ENCODE peak calls at places on chromosomes 12 and 14, in nine cellular contexts. One of them, this sample, is unnamed.

GRCh38 chr12:130041983-130042812 is 120.1 kb upstream of the FZD10 start:
- DNase-seq in neural progenitor cell: peak; percentile 82
- DNase-seq in stimulated activated CD4-positive, alpha-beta T cell treated with anti-CD3 and anti-CD28 coated beads, Interleukin-1b, Interleukin-23, amount 100 ng/mL, for 24 hours: no peak
- DNase-seq in aorta: peak; percentile 83
- DNase-seq in PC-3: no peak
- DNase-seq in cardiac muscle cell: no peak
- DNase-seq in CD4-positive, alpha-beta memory T cell: no peak
- DNase-seq in CD8-positive, alpha-beta memory T cell: no peak
- DNase-seq in stromal cell of bone marrow: no peak
- DNase-seq in this sample: no peak

GRCh38 chr12:56013482-56013881 is 7.4 kb upstream of the IKZF4 start:
- DNase-seq in neural progenitor cell: no peak
- DNase-seq in stimulated activated CD4-positive, alpha-beta T cell treated with anti-CD3 and anti-CD28 coated beads, Interleukin-1b, Interleukin-23, amount 100 ng/mL, for 24 hours: no peak
- DNase-seq in aorta: no peak
- DNase-seq in PC-3: no peak
- DNase-seq in cardiac muscle cell: no peak
- DNase-seq in CD4-positive, alpha-beta memory T cell: no peak
- DNase-seq in CD8-positive, alpha-beta memory T cell: no peak
- DNase-seq in stromal cell of bone marrow: no peak
- DNase-seq in this sample: no peak

GRCh38 chr14:97442363-97442762 is 645.2 kb downstream of the VRK1 start:
- DNase-seq in neural progenitor cell: no peak
- DNase-seq in stimulated activated CD4-positive, alpha-beta T cell treated with anti-CD3 and anti-CD28 coated beads, Interleukin-1b, Interleukin-23, amount 100 ng/mL, for 24 hours: no peak
- DNase-seq in aorta: no peak
- DNase-seq in PC-3: no peak
- DNase-seq in cardiac muscle cell: no peak
- DNase-seq in CD4-positive, alpha-beta memory T cell: no peak
- DNase-seq in CD8-positive, alpha-beta memory T cell: no peak
- DNase-seq in stromal cell of bone marrow: no peak
- DNase-seq in this sample: no peak

GRCh38 chr12:12608557-12608957 is 3.1 kb upstream of the CREBL2 start:
- DNase-seq in neural progenitor cell: no peak
- DNase-seq in stimulated activated CD4-positive, alpha-beta T cell treated with anti-CD3 and anti-CD28 coated beads, Interleukin-1b, Interleukin-23, amount 100 ng/mL, for 24 hours: no peak
- DNase-seq in aorta: no peak
- DNase-seq in PC-3: peak; percentile 45
- DNase-seq in cardiac muscle cell: peak; percentile 25
- DNase-seq in CD4-positive, alpha-beta memory T cell: no peak
- DNase-seq in CD8-positive, alpha-beta memory T cell: no peak
- DNase-seq in stromal cell of bone marrow: no peak
- DNase-seq in this sample: no peak

GRCh38 chr12:87150969-87151662 is 878.1 kb downstream of the C12orf50 start:
- DNase-seq in neural progenitor cell: peak; percentile 3
- DNase-seq in stimulated activated CD4-positive, alpha-beta T cell treated with anti-CD3 and anti-CD28 coated beads, Interleukin-1b, Interleukin-23, amount 100 ng/mL, for 24 hours: no peak
- DNase-seq in aorta: no peak
- DNase-seq in PC-3: peak; percentile 56
- DNase-seq in cardiac muscle cell: no peak
- DNase-seq in CD4-positive, alpha-beta memory T cell: no peak
- DNase-seq in CD8-positive, alpha-beta memory T cell: no peak
- DNase-seq in stromal cell of bone marrow: no peak
- DNase-seq in this sample: peak; percentile 59

GRCh38 chr12:26198742-26199141 is 3.4 kb downstream of the SSPN start:
- DNase-seq in neural progenitor cell: no peak
- DNase-seq in stimulated activated CD4-positive, alpha-beta T cell treated with anti-CD3 and anti-CD28 coated beads, Interleukin-1b, Interleukin-23, amount 100 ng/mL, for 24 hours: no peak
- DNase-seq in aorta: peak; percentile 81
- DNase-seq in PC-3: peak; percentile 78
- DNase-seq in cardiac muscle cell: peak; percentile 51
- DNase-seq in CD4-positive, alpha-beta memory T cell: no peak
- DNase-seq in CD8-positive, alpha-beta memory T cell: no peak
- DNase-seq in stromal cell of bone marrow: peak; percentile 69
- DNase-seq in this sample: peak; percentile 48

GRCh38 chr12:121010860-121011259 is 5.4 kb downstream of the C12orf43 start:
- DNase-seq in neural progenitor cell: no peak
- DNase-seq in stimulated activated CD4-positive, alpha-beta T cell treated with anti-CD3 and anti-CD28 coated beads, Interleukin-1b, Interleukin-23, amount 100 ng/mL, for 24 hours: no peak
- DNase-seq in aorta: no peak
- DNase-seq in PC-3: no peak
- DNase-seq in cardiac muscle cell: no peak
- DNase-seq in CD4-positive, alpha-beta memory T cell: no peak
- DNase-seq in CD8-positive, alpha-beta memory T cell: no peak
- DNase-seq in stromal cell of bone marrow: no peak
- DNase-seq in this sample: no peak

GRCh38 chr14:51201890-51202289 is 38.2 kb upstream of the TMX1 start:
- DNase-seq in neural progenitor cell: no peak
- DNase-seq in stimulated activated CD4-positive, alpha-beta T cell treated with anti-CD3 and anti-CD28 coated beads, Interleukin-1b, Interleukin-23, amount 100 ng/mL, for 24 hours: no peak
- DNase-seq in aorta: no peak
- DNase-seq in PC-3: no peak
- DNase-seq in cardiac muscle cell: no peak
- DNase-seq in CD4-positive, alpha-beta memory T cell: no peak
- DNase-seq in CD8-positive, alpha-beta memory T cell: no peak
- DNase-seq in stromal cell of bone marrow: no peak
- DNase-seq in this sample: no peak

GRCh38 chr12:5230151-5230550 is 186.5 kb downstream of the KCNA5 start:
- DNase-seq in neural progenitor cell: no peak
- DNase-seq in stimulated activated CD4-positive, alpha-beta T cell treated with anti-CD3 and anti-CD28 coated beads, Interleukin-1b, Interleukin-23, amount 100 ng/mL, for 24 hours: no peak
- DNase-seq in aorta: no peak
- DNase-seq in PC-3: no peak
- DNase-seq in cardiac muscle cell: no peak
- DNase-seq in CD4-positive, alpha-beta memory T cell: no peak
- DNase-seq in CD8-positive, alpha-beta memory T cell: no peak
- DNase-seq in stromal cell of bone marrow: peak; percentile 43
- DNase-seq in this sample: no peak

GRCh38 chr12:125218952-125219351 is 153.7 kb downstream of the AACS start:
- DNase-seq in neural progenitor cell: no peak
- DNase-seq in stimulated activated CD4-positive, alpha-beta T cell treated with anti-CD3 and anti-CD28 coated beads, Interleukin-1b, Interleukin-23, amount 100 ng/mL, for 24 hours: no peak
- DNase-seq in aorta: no peak
- DNase-seq in PC-3: no peak
- DNase-seq in cardiac muscle cell: no peak
- DNase-seq in CD4-positive, alpha-beta memory T cell: no peak
- DNase-seq in CD8-positive, alpha-beta memory T cell: no peak
- DNase-seq in stromal cell of bone marrow: no peak
- DNase-seq in this sample: peak; percentile 9

GRCh38 chr12:110498984-110499706 is 2.8 kb downstream of the VPS29 start:
- DNase-seq in neural progenitor cell: no peak
- DNase-seq in stimulated activated CD4-positive, alpha-beta T cell treated with anti-CD3 and anti-CD28 coated beads, Interleukin-1b, Interleukin-23, amount 100 ng/mL, for 24 hours: no peak
- DNase-seq in aorta: no peak
- DNase-seq in PC-3: peak; percentile 36
- DNase-seq in cardiac muscle cell: peak; percentile 37
- DNase-seq in CD4-positive, alpha-beta memory T cell: no peak
- DNase-seq in CD8-positive, alpha-beta memory T cell: no peak
- DNase-seq in stromal cell of bone marrow: peak; percentile 27
- DNase-seq in this sample: peak; percentile 74

GRCh38 chr12:65074932-65075331 is 46.2 kb downstream of the WIF1 start:
- DNase-seq in neural progenitor cell: no peak
- DNase-seq in stimulated activated CD4-positive, alpha-beta T cell treated with anti-CD3 and anti-CD28 coated beads, Interleukin-1b, Interleukin-23, amount 100 ng/mL, for 24 hours: no peak
- DNase-seq in aorta: no peak
- DNase-seq in PC-3: peak; percentile 27
- DNase-seq in cardiac muscle cell: no peak
- DNase-seq in CD4-positive, alpha-beta memory T cell: no peak
- DNase-seq in CD8-positive, alpha-beta memory T cell: no peak
- DNase-seq in stromal cell of bone marrow: no peak
- DNase-seq in this sample: peak; percentile 5

GRCh38 chr12:63844391-63845341 is at the start of gene SRGAP1:
- DNase-seq in neural progenitor cell: peak; percentile 10
- DNase-seq in stimulated activated CD4-positive, alpha-beta T cell treated with anti-CD3 and anti-CD28 coated beads, Interleukin-1b, Interleukin-23, amount 100 ng/mL, for 24 hours: no peak
- DNase-seq in aorta: peak; percentile 89
- DNase-seq in PC-3: peak; percentile 51
- DNase-seq in cardiac muscle cell: peak; percentile 94
- DNase-seq in CD4-positive, alpha-beta memory T cell: peak; percentile 3
- DNase-seq in CD8-positive, alpha-beta memory T cell: peak; percentile 4
- DNase-seq in stromal cell of bone marrow: peak; percentile 70
- DNase-seq in this sample: peak; percentile 38

GRCh38 chr14:99195602-99196309 is 76.2 kb downstream of the BCL11B start:
- DNase-seq in neural progenitor cell: no peak
- DNase-seq in stimulated activated CD4-positive, alpha-beta T cell treated with anti-CD3 and anti-CD28 coated beads, Interleukin-1b, Interleukin-23, amount 100 ng/mL, for 24 hours: no peak
- DNase-seq in aorta: no peak
- DNase-seq in PC-3: no peak
- DNase-seq in cardiac muscle cell: no peak
- DNase-seq in CD4-positive, alpha-beta memory T cell: no peak
- DNase-seq in CD8-positive, alpha-beta memory T cell: no peak
- DNase-seq in stromal cell of bone marrow: no peak
- DNase-seq in this sample: no peak

GRCh38 chr12:95339086-95339788 is 121.6 kb downstream of the VEZT start:
- DNase-seq in neural progenitor cell: no peak
- DNase-seq in stimulated activated CD4-positive, alpha-beta T cell treated with anti-CD3 and anti-CD28 coated beads, Interleukin-1b, Interleukin-23, amount 100 ng/mL, for 24 hours: no peak
- DNase-seq in aorta: no peak
- DNase-seq in PC-3: peak; percentile 80
- DNase-seq in cardiac muscle cell: no peak
- DNase-seq in CD4-positive, alpha-beta memory T cell: no peak
- DNase-seq in CD8-positive, alpha-beta memory T cell: no peak
- DNase-seq in stromal cell of bone marrow: no peak
- DNase-seq in this sample: peak; percentile 28

GRCh38 chr12:97112161-97112560 is 205.1 kb downstream of the NEDD1 start:
- DNase-seq in neural progenitor cell: no peak
- DNase-seq in stimulated activated CD4-positive, alpha-beta T cell treated with anti-CD3 and anti-CD28 coated beads, Interleukin-1b, Interleukin-23, amount 100 ng/mL, for 24 hours: no peak
- DNase-seq in aorta: no peak
- DNase-seq in PC-3: no peak
- DNase-seq in cardiac muscle cell: no peak
- DNase-seq in CD4-positive, alpha-beta memory T cell: no peak
- DNase-seq in CD8-positive, alpha-beta memory T cell: no peak
- DNase-seq in stromal cell of bone marrow: no peak
- DNase-seq in this sample: no peak

GRCh38 chr14:50862171-50862570 is 9.7 kb upstream of the ABHD12B start:
- DNase-seq in neural progenitor cell: no peak
- DNase-seq in stimulated activated CD4-positive, alpha-beta T cell treated with anti-CD3 and anti-CD28 coated beads, Interleukin-1b, Interleukin-23, amount 100 ng/mL, for 24 hours: no peak
- DNase-seq in aorta: no peak
- DNase-seq in PC-3: no peak
- DNase-seq in cardiac muscle cell: peak; percentile 74
- DNase-seq in CD4-positive, alpha-beta memory T cell: no peak
- DNase-seq in CD8-positive, alpha-beta memory T cell: no peak
- DNase-seq in stromal cell of bone marrow: no peak
- DNase-seq in this sample: no peak

GRCh38 chr14:58574623-58575022 is 63.1 kb upstream of the DACT1 start:
- DNase-seq in neural progenitor cell: no peak
- DNase-seq in stimulated activated CD4-positive, alpha-beta T cell treated with anti-CD3 and anti-CD28 coated beads, Interleukin-1b, Interleukin-23, amount 100 ng/mL, for 24 hours: no peak
- DNase-seq in aorta: no peak
- DNase-seq in PC-3: peak; percentile 40
- DNase-seq in cardiac muscle cell: peak; percentile 24
- DNase-seq in CD4-positive, alpha-beta memory T cell: no peak
- DNase-seq in CD8-positive, alpha-beta memory T cell: no peak
- DNase-seq in stromal cell of bone marrow: no peak
- DNase-seq in this sample: no peak

GRCh38 chr12:28563286-28563685 is 373.0 kb downstream of the CCDC91 start:
- DNase-seq in neural progenitor cell: no peak
- DNase-seq in stimulated activated CD4-positive, alpha-beta T cell treated with anti-CD3 and anti-CD28 coated beads, Interleukin-1b, Interleukin-23, amount 100 ng/mL, for 24 hours: no peak
- DNase-seq in aorta: no peak
- DNase-seq in PC-3: no peak
- DNase-seq in cardiac muscle cell: no peak
- DNase-seq in CD4-positive, alpha-beta memory T cell: no peak
- DNase-seq in CD8-positive, alpha-beta memory T cell: no peak
- DNase-seq in stromal cell of bone marrow: peak; percentile 29
- DNase-seq in this sample: no peak

GRCh38 chr12:100699209-100699608 is 95.4 kb upstream of the ANO4 start:
- DNase-seq in neural progenitor cell: no peak
- DNase-seq in stimulated activated CD4-positive, alpha-beta T cell treated with anti-CD3 and anti-CD28 coated beads, Interleukin-1b, Interleukin-23, amount 100 ng/mL, for 24 hours: no peak
- DNase-seq in aorta: no peak
- DNase-seq in PC-3: no peak
- DNase-seq in cardiac muscle cell: no peak
- DNase-seq in CD4-positive, alpha-beta memory T cell: no peak
- DNase-seq in CD8-positive, alpha-beta memory T cell: no peak
- DNase-seq in stromal cell of bone marrow: no peak
- DNase-seq in this sample: no peak

GRCh38 chr14:105156414-105157375 is 11.9 kb downstream of the JAG2 start:
- DNase-seq in neural progenitor cell: no peak
- DNase-seq in stimulated activated CD4-positive, alpha-beta T cell treated with anti-CD3 and anti-CD28 coated beads, Interleukin-1b, Interleukin-23, amount 100 ng/mL, for 24 hours: no peak
- DNase-seq in aorta: no peak
- DNase-seq in PC-3: no peak
- DNase-seq in cardiac muscle cell: no peak
- DNase-seq in CD4-positive, alpha-beta memory T cell: no peak
- DNase-seq in CD8-positive, alpha-beta memory T cell: no peak
- DNase-seq in stromal cell of bone marrow: no peak
- DNase-seq in this sample: no peak

GRCh38 chr12:22518067-22518719 is 26.1 kb downstream of the C2CD5 start:
- DNase-seq in neural progenitor cell: no peak
- DNase-seq in stimulated activated CD4-positive, alpha-beta T cell treated with anti-CD3 and anti-CD28 coated beads, Interleukin-1b, Interleukin-23, amount 100 ng/mL, for 24 hours: no peak
- DNase-seq in aorta: no peak
- DNase-seq in PC-3: peak; percentile 17
- DNase-seq in cardiac muscle cell: peak; percentile 71
- DNase-seq in CD4-positive, alpha-beta memory T cell: no peak
- DNase-seq in CD8-positive, alpha-beta memory T cell: no peak
- DNase-seq in stromal cell of bone marrow: no peak
- DNase-seq in this sample: peak; percentile 90

GRCh38 chr14:22478670-22479069 is 110.4 kb downstream of the DAD1 start:
- DNase-seq in neural progenitor cell: no peak
- DNase-seq in stimulated activated CD4-positive, alpha-beta T cell treated with anti-CD3 and anti-CD28 coated beads, Interleukin-1b, Interleukin-23, amount 100 ng/mL, for 24 hours: no peak
- DNase-seq in aorta: no peak
- DNase-seq in PC-3: no peak
- DNase-seq in cardiac muscle cell: peak; percentile 79
- DNase-seq in CD4-positive, alpha-beta memory T cell: no peak
- DNase-seq in CD8-positive, alpha-beta memory T cell: no peak
- DNase-seq in stromal cell of bone marrow: no peak
- DNase-seq in this sample: no peak

GRCh38 chr12:6778212-6778570 is 5.9 kb downstream of the LAG3 start:
- DNase-seq in neural progenitor cell: peak; percentile 57
- DNase-seq in stimulated activated CD4-positive, alpha-beta T cell treated with anti-CD3 and anti-CD28 coated beads, Interleukin-1b, Interleukin-23, amount 100 ng/mL, for 24 hours: no peak
- DNase-seq in aorta: peak; percentile 81
- DNase-seq in PC-3: no peak
- DNase-seq in cardiac muscle cell: peak; percentile 59
- DNase-seq in CD4-positive, alpha-beta memory T cell: no peak
- DNase-seq in CD8-positive, alpha-beta memory T cell: no peak
- DNase-seq in stromal cell of bone marrow: no peak
- DNase-seq in this sample: no peak

GRCh38 chr14:51638071-51638944 is 13.4 kb upstream of the FRMD6 start:
- DNase-seq in neural progenitor cell: peak; percentile 71
- DNase-seq in stimulated activated CD4-positive, alpha-beta T cell treated with anti-CD3 and anti-CD28 coated beads, Interleukin-1b, Interleukin-23, amount 100 ng/mL, for 24 hours: no peak
- DNase-seq in aorta: no peak
- DNase-seq in PC-3: no peak
- DNase-seq in cardiac muscle cell: peak; percentile 75
- DNase-seq in CD4-positive, alpha-beta memory T cell: no peak
- DNase-seq in CD8-positive, alpha-beta memory T cell: no peak
- DNase-seq in stromal cell of bone marrow: peak; percentile 73
- DNase-seq in this sample: peak; percentile 38

GRCh38 chr14:36940476-36940875 is 231.9 kb downstream of the SLC25A21 start:
- DNase-seq in neural progenitor cell: no peak
- DNase-seq in stimulated activated CD4-positive, alpha-beta T cell treated with anti-CD3 and anti-CD28 coated beads, Interleukin-1b, Interleukin-23, amount 100 ng/mL, for 24 hours: no peak
- DNase-seq in aorta: no peak
- DNase-seq in PC-3: no peak
- DNase-seq in cardiac muscle cell: no peak
- DNase-seq in CD4-positive, alpha-beta memory T cell: no peak
- DNase-seq in CD8-positive, alpha-beta memory T cell: no peak
- DNase-seq in stromal cell of bone marrow: no peak
- DNase-seq in this sample: no peak

GRCh38 chr12:62817556-62818271 is 117.2 kb downstream of the PPM1H start:
- DNase-seq in neural progenitor cell: no peak
- DNase-seq in stimulated activated CD4-positive, alpha-beta T cell treated with anti-CD3 and anti-CD28 coated beads, Interleukin-1b, Interleukin-23, amount 100 ng/mL, for 24 hours: no peak
- DNase-seq in aorta: no peak
- DNase-seq in PC-3: no peak
- DNase-seq in cardiac muscle cell: peak; percentile 83
- DNase-seq in CD4-positive, alpha-beta memory T cell: no peak
- DNase-seq in CD8-positive, alpha-beta memory T cell: no peak
- DNase-seq in stromal cell of bone marrow: peak; percentile 63
- DNase-seq in this sample: peak; percentile 49

GRCh38 chr12:53626702-53627169 is 554 bp upstream of the ATF7 start:
- DNase-seq in neural progenitor cell: no peak
- DNase-seq in stimulated activated CD4-positive, alpha-beta T cell treated with anti-CD3 and anti-CD28 coated beads, Interleukin-1b, Interleukin-23, amount 100 ng/mL, for 24 hours: no peak
- DNase-seq in aorta: no peak
- DNase-seq in PC-3: no peak
- DNase-seq in cardiac muscle cell: no peak
- DNase-seq in CD4-positive, alpha-beta memory T cell: no peak
- DNase-seq in CD8-positive, alpha-beta memory T cell: no peak
- DNase-seq in stromal cell of bone marrow: no peak
- DNase-seq in this sample: no peak

GRCh38 chr14:103561381-103562134 is 899 bp downstream of the BAG5 start:
- DNase-seq in neural progenitor cell: peak; percentile 71
- DNase-seq in stimulated activated CD4-positive, alpha-beta T cell treated with anti-CD3 and anti-CD28 coated beads, Interleukin-1b, Interleukin-23, amount 100 ng/mL, for 24 hours: no peak
- DNase-seq in aorta: no peak
- DNase-seq in PC-3: peak; percentile 74
- DNase-seq in cardiac muscle cell: peak; percentile 71
- DNase-seq in CD4-positive, alpha-beta memory T cell: peak; percentile 33
- DNase-seq in CD8-positive, alpha-beta memory T cell: peak; percentile 30
- DNase-seq in stromal cell of bone marrow: peak; percentile 27
- DNase-seq in this sample: peak; percentile 59

GRCh38 chr12:115767921-115768320 is 509.6 kb downstream of the MED13L start:
- DNase-seq in neural progenitor cell: no peak
- DNase-seq in stimulated activated CD4-positive, alpha-beta T cell treated with anti-CD3 and anti-CD28 coated beads, Interleukin-1b, Interleukin-23, amount 100 ng/mL, for 24 hours: no peak
- DNase-seq in aorta: no peak
- DNase-seq in PC-3: no peak
- DNase-seq in cardiac muscle cell: no peak
- DNase-seq in CD4-positive, alpha-beta memory T cell: no peak
- DNase-seq in CD8-positive, alpha-beta memory T cell: no peak
- DNase-seq in stromal cell of bone marrow: no peak
- DNase-seq in this sample: no peak

GRCh38 chr12:76264617-76265016 is 83.6 kb downstream of the BBS10 start:
- DNase-seq in neural progenitor cell: no peak
- DNase-seq in stimulated activated CD4-positive, alpha-beta T cell treated with anti-CD3 and anti-CD28 coated beads, Interleukin-1b, Interleukin-23, amount 100 ng/mL, for 24 hours: no peak
- DNase-seq in aorta: no peak
- DNase-seq in PC-3: no peak
- DNase-seq in cardiac muscle cell: peak; percentile 30
- DNase-seq in CD4-positive, alpha-beta memory T cell: no peak
- DNase-seq in CD8-positive, alpha-beta memory T cell: no peak
- DNase-seq in stromal cell of bone marrow: peak; percentile 18
- DNase-seq in this sample: peak; percentile 90

This sample was measured in bronchial epithelial cell.